ENCODE peak calls at places on chromosomes 6 and 20, in nine cellular contexts. U is activated effector memory CD4-positive, alpha-beta T cell treated with Interleukin-2 at 50 U/mL for 16 hours; Q is amygdala; I is activated CD8-positive, alpha-beta memory T cell treated with anti-CD3 and anti-CD28 coated beads, Interleukin-2, amount 50 U/mL, for 4 hours; O is esophagus squamous epithelium; K is AG09309; P is NCI-H446; L is GM13977; J is HCEC 1CT. E is an unnamed sample.

GRCh38 chr20:41116282-41116960 is 20.9 kb upstream of the PLCG1 start:
- DNase-seq in K (no peak), Q (no peak), L (no peak), I (no peak), P (no peak), U (no peak), O (no peak), J (no peak), E (no peak)

GRCh38 chr6:17740559-17741220 is 34.0 kb upstream of the NUP153 start:
- DNase-seq in P (no peak), K (no peak), U (no peak), Q (no peak), I (no peak), L (no peak), J (no peak), O (no peak), E (no peak)

GRCh38 chr6:161949531-161949930 is 675.7 kb upstream of the AGPAT4 start:
- DNase-seq in I (no peak), P (no peak), U (no peak), O (no peak), J (no peak), L (no peak), Q (no peak), K (no peak), E (no peak)

GRCh38 chr6:16576391-16577368 is 184.6 kb downstream of the ATXN1 start:
- DNase-seq in Q (no peak), I (no peak), L (peak), U (no peak), O (no peak), K (no peak), J (peak), P (no peak), E (no peak)

GRCh38 chr6:57064809-57065208 is 18.3 kb downstream of the KIAA1586 start:
- DNase-seq in L (no peak), P (no peak), J (peak), U (no peak), Q (no peak), O (no peak), K (no peak), I (no peak), E (no peak)

GRCh38 chr20:21424846-21425245 is 27.5 kb upstream of the NKX2-4 start:
- DNase-seq in I (no peak), U (no peak), Q (no peak), O (no peak), K (no peak), L (no peak), J (no peak), P (no peak), E (no peak)

GRCh38 chr6:153108320-153108719 is 22.8 kb downstream of the RGS17 start:
- DNase-seq in P (no peak), K (no peak), Q (no peak), J (peak), U (no peak), I (no peak), L (no peak), O (no peak), E (no peak)

GRCh38 chr6:119444642-119445557 is 95.3 kb upstream of the MAN1A1 start:
- DNase-seq in K (no peak), L (peak), O (no peak), P (no peak), U (no peak), Q (no peak), I (no peak), J (no peak), E (no peak)

GRCh38 chr20:50373674-50374286 is 136.4 kb upstream of the PTPN1 start:
- DNase-seq in U (no peak), I (no peak), L (no peak), O (no peak), J (no peak), K (no peak), P (no peak), Q (no peak), E (no peak)

GRCh38 chr20:41798926-41799502 is 180.8 kb upstream of the CHD6 start:
- DNase-seq in I (no peak), L (no peak), U (no peak), J (no peak), Q (no peak), O (no peak), P (no peak), K (no peak), E (no peak)

E was measured in caudate nucleus.